ENCODE peak calls at places on chromosomes 13 and 19, in ten cellular contexts. N is psoas muscle, W is PC-3, O is hepatocyte, F is HCT116, V is cardiac muscle cell, A is Panc1, Z is endodermal cell, U is PC-9, C is tibial artery. K is an unnamed sample. For H3K27me3, the result is how much of the 10 kb centered on the place peaks cover.

GRCh38 chr13:106637519-106637918 is 69.6 kb upstream of the ARGLU1 start:
- DNase-seq in N (no peak), V (no peak), Z (no peak), O (no peak), C (no peak), U (no peak), F (no peak), W (no peak), A (no peak), K (no peak)

GRCh38 chr19:11242864-11243797 is 3.7 kb downstream of the ANGPTL8 start:
- DNase-seq in C (peak), W (peak), F (peak), A (no peak), U (peak), Z (peak), V (peak), N (peak), O (peak), K (peak)

GRCh38 chr13:108220042-108220441 is 1.9 kb downstream of the ABHD13 start:
- DNase-seq in W (peak), F (peak), O (peak), N (no peak), Z (peak), U (no peak), V (no peak), C (no peak), A (no peak), K (peak)

GRCh38 chr19:778910-779653 is 18.2 kb upstream of the PTBP1 start:
- DNase-seq in A (no peak), U (peak), O (peak), C (peak), N (peak), V (peak), W (peak), F (no peak), Z (peak), K (no peak)

GRCh38 chr13:44373601-44374347 is at the start of gene SERP2:
- DNase-seq in U (no peak), C (no peak), A (no peak), F (no peak), V (peak), W (no peak), Z (peak), N (peak), O (peak), K (no peak)

GRCh38 chr19:46015961-46016425 is 6.9 kb downstream of the PGLYRP1 start:
- DNase-seq in U (no peak), A (no peak), C (no peak), O (no peak), V (no peak), W (no peak), F (no peak), N (no peak), Z (peak), K (peak)

GRCh38 chr19:46428278-46429141 is at the start of gene PNMA8C:
- DNase-seq in Z (peak), F (no peak), V (peak), W (no peak), A (no peak), N (peak), O (peak), U (peak), C (peak), K (peak)

GRCh38 chr19:1752009-1752756 is 1.1 kb upstream of the ONECUT3 start:
- DNase-seq in V (no peak), W (no peak), A (no peak), C (no peak), Z (no peak), O (no peak), U (no peak), F (no peak), N (no peak), K (no peak)

GRCh38 chr13:61170791-61171330 is 244.8 kb downstream of the PCDH20 start:
- DNase-seq in U (no peak), F (no peak), A (no peak), V (no peak), Z (no peak), W (peak), N (no peak), O (no peak), C (no peak), K (no peak)

GRCh38 chr19:40512473-40513344 is 45.9 kb downstream of the SPTBN4 start:
- DNase-seq in F (no peak), Z (peak), U (no peak), V (peak), A (no peak), C (no peak), W (no peak), O (peak), N (no peak), K (no peak)

GRCh38 chr19:40511487-40511886 is 44.7 kb downstream of the SPTBN4 start:
- DNase-seq in A (no peak), V (no peak), N (no peak), U (no peak), F (no peak), C (no peak), O (no peak), Z (no peak), W (no peak), K (no peak)

GRCh38 chr19:40510526-40511115 is 43.8 kb downstream of the SPTBN4 start:
- DNase-seq in F (no peak), W (no peak), U (no peak), O (no peak), V (no peak), Z (no peak), C (no peak), A (no peak), N (no peak), K (no peak)

GRCh38 chr19:40513345-40513678 is 46.5 kb downstream of the SPTBN4 start:
- DNase-seq in C (no peak), U (no peak), O (no peak), A (no peak), N (no peak), Z (no peak), F (no peak), V (no peak), W (no peak), K (no peak)

GRCh38 chr19:40512110-40512472 is 45.3 kb downstream of the SPTBN4 start:
- DNase-seq in F (no peak), U (no peak), V (no peak), Z (no peak), W (no peak), A (no peak), C (no peak), N (no peak), O (no peak), K (no peak)
- H3K27me3 ChIP-seq in F (under half), U (under half), V (half or more), Z (half or more), W (under half), A (under half), C (under half), N (under half), O (under half), K (under half)

GRCh38 chr19:35904312-35905068 is 2.2 kb downstream of the HCST start:
- DNase-seq in U (no peak), W (no peak), V (no peak), F (no peak), O (no peak), N (no peak), A (no peak), C (no peak), Z (no peak), K (no peak)
- H3K27me3 ChIP-seq in U (under half), W (under half), V (under half), F (under half), O (under half), N (under half), A (under half), C (under half), Z (under half), K (under half)

GRCh38 chr13:74256969-74257368 is 122.8 kb upstream of the KLF12 start:
- DNase-seq in W (no peak), A (no peak), V (peak), F (no peak), Z (no peak), N (no peak), U (no peak), C (no peak), O (no peak), K (no peak)
- H3K27me3 ChIP-seq in W (under half), A (under half), V (under half), F (under half), Z (under half), N (under half), U (under half), C (under half), O (under half), K (under half)

GRCh38 chr13:99064624-99065249 is 86.9 kb upstream of the DOCK9 start:
- DNase-seq in U (no peak), C (no peak), F (no peak), V (no peak), A (no peak), N (no peak), Z (no peak), W (no peak), O (no peak), K (no peak)

GRCh38 chr13:99063952-99064351 is 86.1 kb upstream of the DOCK9 start:
- DNase-seq in O (no peak), C (no peak), W (no peak), V (no peak), Z (no peak), A (no peak), N (no peak), U (no peak), F (no peak), K (no peak)

GRCh38 chr13:99063178-99063577 is 85.3 kb upstream of the DOCK9 start:
- DNase-seq in A (no peak), Z (no peak), W (no peak), F (no peak), C (no peak), U (no peak), N (no peak), V (no peak), O (no peak), K (no peak)

GRCh38 chr13:99061411-99061810 is 83.5 kb upstream of the DOCK9 start:
- DNase-seq in N (no peak), Z (no peak), A (no peak), V (no peak), C (no peak), W (no peak), F (no peak), U (no peak), O (no peak), K (no peak)

DNA sequence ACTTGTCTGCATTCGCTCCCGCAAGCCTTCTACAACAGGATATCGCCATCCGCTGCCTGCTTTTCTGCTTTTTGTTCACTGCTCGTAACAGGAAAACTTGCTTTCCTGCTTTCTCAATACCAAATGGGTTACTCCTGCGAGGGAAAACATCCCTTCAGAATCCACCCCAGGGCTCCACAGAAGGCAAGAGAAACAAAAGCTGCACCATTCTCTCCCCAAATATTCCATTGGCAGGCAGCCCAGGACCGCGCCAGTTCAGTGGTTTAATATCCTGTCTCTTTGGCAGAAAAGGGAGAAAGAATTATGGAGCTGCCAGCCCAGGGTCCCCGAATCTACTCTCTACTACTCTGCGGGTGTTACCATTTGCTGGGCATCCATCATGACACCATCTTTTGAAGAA is 84.7 kb upstream of the DOCK9 start:
- DNase-seq in A (no peak), N (no peak), U (no peak), C (no peak), Z (no peak), V (peak), W (peak), F (no peak), O (no peak), K (no peak)
- H3K27me3 ChIP-seq in A (under half), N (under half), U (under half), C (under half), Z (under half), V (under half), W (under half), F (under half), O (under half), K (under half)

GRCh38 chr13:41241626-41242025 is 21.8 kb downstream of the MTRF1 start:
- DNase-seq in Z (no peak), O (no peak), A (no peak), U (no peak), N (no peak), C (no peak), V (no peak), F (no peak), W (no peak), K (no peak)

GRCh38 chr13:41246969-41247750 is 16.2 kb downstream of the MTRF1 start:
- DNase-seq in Z (no peak), O (no peak), W (no peak), A (no peak), C (no peak), U (no peak), V (no peak), F (no peak), N (no peak), K (no peak)

GRCh38 chr13:41244555-41244954 is 18.8 kb downstream of the MTRF1 start:
- DNase-seq in W (no peak), O (no peak), N (peak), F (no peak), U (no peak), C (no peak), V (peak), Z (no peak), A (no peak), K (no peak)
- H3K27me3 ChIP-seq in W (under half), O (under half), N (under half), F (under half), U (under half), C (under half), V (under half), Z (under half), A (under half), K (under half)

GRCh38 chr19:6322284-6322683 is 11.1 kb downstream of the ACER1 start:
- DNase-seq in V (no peak), N (no peak), Z (no peak), A (no peak), U (no peak), O (no peak), F (no peak), W (no peak), C (no peak), K (no peak)
- H3K27me3 ChIP-seq in V (under half), N (under half), Z (under half), A (under half), U (under half), O (under half), F (under half), W (under half), C (under half), K (under half)

GRCh38 chr13:95180513-95181245 is 120.6 kb downstream of the ABCC4 start:
- DNase-seq in V (no peak), C (no peak), O (peak), U (no peak), Z (no peak), W (no peak), F (no peak), N (no peak), A (no peak), K (no peak)

GRCh38 chr13:95185311-95185710 is 115.9 kb downstream of the ABCC4 start:
- DNase-seq in O (no peak), F (no peak), U (no peak), A (no peak), W (peak), C (no peak), N (no peak), V (no peak), Z (no peak), K (no peak)

GRCh38 chr13:95182570-95183285 is 118.5 kb downstream of the ABCC4 start:
- DNase-seq in F (no peak), C (no peak), N (no peak), O (no peak), U (no peak), Z (no peak), V (no peak), A (no peak), W (no peak), K (no peak)

GRCh38 chr13:95184317-95184716 is 116.9 kb downstream of the ABCC4 start:
- DNase-seq in F (no peak), O (no peak), A (no peak), C (no peak), N (no peak), U (no peak), W (no peak), V (no peak), Z (no peak), K (no peak)

DNA sequence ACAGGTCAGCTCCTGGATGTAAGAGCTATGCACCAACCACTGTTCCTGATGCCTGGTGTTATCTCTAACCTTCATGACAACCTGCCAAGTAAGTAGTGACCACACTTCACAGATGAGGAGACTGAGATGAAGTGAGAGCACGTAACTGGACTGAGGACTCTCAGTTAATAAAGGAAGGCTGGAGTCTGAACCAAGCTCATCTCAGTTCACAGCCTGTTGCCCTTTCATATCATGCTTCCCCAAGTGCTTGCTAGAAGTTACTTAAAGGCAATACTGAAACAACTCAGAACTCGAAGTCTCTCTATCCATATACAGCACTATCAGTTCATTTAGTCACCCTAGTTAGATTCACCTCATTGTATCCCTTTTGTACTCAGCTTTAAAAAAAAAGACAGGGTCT is 119.7 kb downstream of the ABCC4 start:
- DNase-seq in N (no peak), Z (no peak), A (no peak), F (no peak), V (no peak), C (no peak), U (no peak), W (no peak), O (no peak), K (no peak)
- H3K27me3 ChIP-seq in N (under half), Z (under half), A (under half), F (under half), V (under half), C (under half), U (under half), W (under half), O (under half), K (under half)

GRCh38 chr19:53311044-53311443 is 22.5 kb upstream of the ZNF845 start:
- DNase-seq in Z (no peak), U (no peak), O (no peak), W (no peak), V (no peak), A (no peak), N (no peak), C (no peak), F (no peak), K (no peak)

GRCh38 chr19:53308339-53308811 is 25.2 kb upstream of the ZNF845 start:
- DNase-seq in O (peak), N (no peak), F (no peak), W (no peak), U (peak), V (peak), A (no peak), C (no peak), Z (peak), K (no peak)

DNA sequence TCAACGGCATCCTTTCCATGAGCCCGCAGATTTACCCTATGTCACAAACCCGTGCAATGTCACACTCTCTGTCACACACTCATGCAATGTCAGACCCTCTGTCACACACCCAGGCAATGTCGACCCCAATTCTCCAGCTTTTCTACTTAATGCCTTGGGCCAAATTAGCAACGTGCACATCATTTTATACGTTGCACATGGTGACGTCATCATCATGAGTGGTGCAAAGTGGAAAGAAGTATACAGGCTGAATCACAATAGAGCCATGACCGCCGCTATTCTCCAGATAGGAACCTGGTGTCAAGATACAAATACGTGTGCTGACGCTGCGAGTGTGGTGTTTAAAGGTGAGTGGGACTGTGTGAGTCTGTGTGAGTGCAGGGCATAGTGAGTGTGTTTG is 21.7 kb upstream of the ZNF845 start:
- DNase-seq in U (no peak), V (no peak), Z (no peak), F (no peak), C (no peak), A (no peak), W (no peak), N (no peak), O (no peak), K (no peak)
- H3K27me3 ChIP-seq in U (half or more), V (under half), Z (under half), F (under half), C (under half), A (under half), W (under half), N (under half), O (under half), K (under half)

GRCh38 chr19:29015569-29015968 is 197.4 kb downstream of the UQCRFS1 start:
- DNase-seq in W (no peak), N (no peak), U (no peak), A (no peak), F (no peak), C (no peak), V (no peak), Z (no peak), O (no peak), K (no peak)
- H3K27me3 ChIP-seq in W (under half), N (under half), U (half or more), A (under half), F (under half), C (under half), V (under half), Z (under half), O (under half), K (under half)

DNA sequence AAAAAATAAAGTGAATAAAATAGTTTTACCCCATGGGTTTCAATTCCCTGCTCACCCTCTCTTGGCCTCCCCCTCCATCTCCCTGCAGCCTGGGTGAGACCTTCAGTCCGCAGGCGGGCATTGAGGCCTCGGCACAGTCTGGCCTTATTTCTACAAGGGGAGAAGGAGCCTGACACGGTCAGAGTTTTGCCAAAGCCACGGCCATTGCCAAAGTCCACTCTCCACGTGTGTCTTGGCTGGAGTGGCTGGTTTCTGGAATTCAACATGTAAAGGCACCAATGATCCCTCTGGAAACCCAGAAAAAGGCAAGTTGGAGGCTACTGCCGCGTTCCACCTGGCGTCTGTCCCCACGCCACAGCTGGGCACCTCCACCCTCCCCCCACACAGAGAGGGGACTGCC is 43.4 kb upstream of the SPACA7 start:
- DNase-seq in N (no peak), Z (no peak), V (no peak), C (no peak), A (no peak), U (no peak), W (no peak), O (no peak), F (no peak), K (no peak)
- H3K27me3 ChIP-seq in N (under half), Z (under half), V (under half), C (under half), A (under half), U (half or more), W (under half), O (under half), F (under half), K (half or more)

K was measured in lower lobe of right lung.